ENCODE peak calls at places on chromosome 17, in six cellular contexts. M is nephron progenitor cell; C is stimulated activated CD4-positive, alpha-beta T cell treated with anti-CD3 and anti-CD28 coated beads, TNF-alpha, amount 100 ng/mL, for 1 hour; Z is fibroblast of villous mesenchyme; Q is GM23248; K is sciatic nerve. E is an unnamed sample.

GRCh38 chr17:71975331-71975801 is 145.5 kb upstream of the SOX9 start:
- DNase-seq in C (no peak), M (peak; percentile 4), Z (peak; percentile 16), K (peak; percentile 71), Q (peak; percentile 82), E (no peak)

GRCh38 chr17:76122411-76123126 is 18.5 kb downstream of the FOXJ1 start:
- DNase-seq in K (no peak), Q (no peak), C (no peak), M (no peak), Z (no peak), E (no peak)

GRCh38 chr17:81409190-81409935 is 14.1 kb downstream of the BAHCC1 start:
- DNase-seq in C (no peak), K (no peak), M (no peak), Z (no peak), Q (no peak), E (no peak)

GRCh38 chr17:49861150-49861884 is 13.4 kb upstream of the TAC4 start:
- DNase-seq in K (peak; percentile 67), M (peak; percentile 78), Q (peak; percentile 60), C (peak; percentile 51), Z (peak; percentile 30), E (no peak)

GRCh38 chr17:31200287-31200686 is 96.8 kb downstream of the OMG start:
- DNase-seq in Z (no peak), C (no peak), K (no peak), Q (no peak), M (no peak), E (no peak)

GRCh38 chr17:34283571-34283970 is 2.0 kb upstream of the CCL11 start:
- DNase-seq in K (no peak), Q (no peak), Z (no peak), C (no peak), M (no peak), E (no peak)

GRCh38 chr17:50565559-50566350 is 5.2 kb downstream of the CACNA1G start:
- DNase-seq in Z (no peak), Q (peak; percentile 42), C (no peak), K (no peak), M (no peak), E (no peak)

GRCh38 chr17:62950067-62950466 is 16.0 kb upstream of the TANC2 start:
- DNase-seq in K (no peak), M (no peak), C (no peak), Q (peak; percentile 69), Z (peak; percentile 92), E (no peak)

GRCh38 chr17:67834634-67835033 is 9.3 kb downstream of the BPTF start:
- DNase-seq in C (no peak), Q (peak; percentile 9), Z (no peak), M (no peak), K (no peak), E (no peak)

GRCh38 chr17:13346081-13346533 is 255.6 kb downstream of the HS3ST3A1 start:
- DNase-seq in Z (peak; percentile 98), M (no peak), C (no peak), Q (peak; percentile 97), K (no peak), E (no peak)

GRCh38 chr17:61400786-61401279 is 1.2 kb downstream of the TBX2 start:
- DNase-seq in K (peak; percentile 64), M (no peak), Q (peak; percentile 75), C (no peak), Z (peak; percentile 58), E (no peak)

GRCh38 chr17:75032896-75033294 is 13.9 kb downstream of the ATP5PD start:
- DNase-seq in C (no peak), Z (no peak), M (no peak), Q (peak; percentile 60), K (peak; percentile 67), E (no peak)

GRCh38 chr17:70081885-70082284 is 6.9 kb downstream of the KCNJ16 start:
- DNase-seq in Z (no peak), Q (no peak), M (no peak), K (no peak), C (no peak), E (no peak)

GRCh38 chr17:50055426-50056216 is at the start of gene ITGA3:
- DNase-seq in C (peak; percentile 46), Z (peak; percentile 90), Q (peak; percentile 96), M (peak; percentile 80), K (peak; percentile 78), E (peak; percentile 82)

GRCh38 chr17:13107726-13108235 is 90.0 kb upstream of the ELAC2 start:
- DNase-seq in Z (no peak), M (no peak), Q (peak; percentile 11), K (no peak), C (no peak), E (no peak)

GRCh38 chr17:64020068-64020766 is at the start of gene ICAM2:
- DNase-seq in Z (no peak), Q (no peak), C (peak; percentile 59), K (peak; percentile 75), M (no peak), E (peak; percentile 95)

GRCh38 chr17:75996665-75997590 is 3.7 kb upstream of the CDK3 start:
- DNase-seq in C (no peak), Q (peak; percentile 82), K (no peak), Z (peak; percentile 58), M (peak; percentile 60), E (peak; percentile 79)

GRCh38 chr17:74373838-74374606 is 6.7 kb downstream of the GPR142 start:
- DNase-seq in K (no peak), Q (no peak), Z (no peak), M (no peak), C (no peak), E (no peak)

GRCh38 chr17:62724398-62725146 is 83.5 kb downstream of the MARCHF10 start:
- DNase-seq in M (no peak), Q (peak; percentile 40), K (no peak), C (peak; percentile 57), Z (peak; percentile 42), E (peak; percentile 89)